ENCODE peak calls at places on chromosomes 6 and 20, in six cellular contexts. Z, P, X, V, L and E are unnamed samples.

GRCh38 chr20:37902504-37903313 is at the start of gene VSTM2L:
- DNase-seq in Z (peak), P (peak), X (peak), V (no peak), L (no peak), E (no peak)

GRCh38 chr6:1839315-1839714 is 229.6 kb downstream of the FOXC1 start:
- DNase-seq in Z (no peak), P (no peak), X (no peak), V (no peak), L (no peak), E (no peak)

GRCh38 chr6:40251609-40252008 is 317.3 kb upstream of the MOCS1 start:
- DNase-seq in Z (peak), P (no peak), X (no peak), V (no peak), L (no peak), E (no peak)

GRCh38 chr6:89050155-89050554 is 30.4 kb upstream of the PNRC1 start:
- DNase-seq in Z (peak), P (no peak), X (no peak), V (no peak), L (no peak), E (no peak)

GRCh38 chr6:27370391-27370790 is 18.2 kb upstream of the ZNF391 start:
- DNase-seq in Z (no peak), P (no peak), X (no peak), V (no peak), L (no peak), E (no peak)

GRCh38 chr20:19932170-19932667 is 84.9 kb upstream of the NAA20 start:
- DNase-seq in Z (no peak), P (no peak), X (no peak), V (no peak), L (no peak), E (no peak)

GRCh38 chr20:57896017-57896416 is 186.2 kb upstream of the PMEPA1 start:
- DNase-seq in Z (no peak), P (no peak), X (no peak), V (no peak), L (no peak), E (no peak)

GRCh38 chr20:38601216-38602184 is at the start of gene ARHGAP40:
- DNase-seq in Z (peak), P (peak), X (peak), V (peak), L (peak), E (peak)

GRCh38 chr20:45433316-45433715 is 17.4 kb downstream of the PIGT start:
- DNase-seq in Z (peak), P (peak), X (no peak), V (no peak), L (no peak), E (no peak)

DNA sequence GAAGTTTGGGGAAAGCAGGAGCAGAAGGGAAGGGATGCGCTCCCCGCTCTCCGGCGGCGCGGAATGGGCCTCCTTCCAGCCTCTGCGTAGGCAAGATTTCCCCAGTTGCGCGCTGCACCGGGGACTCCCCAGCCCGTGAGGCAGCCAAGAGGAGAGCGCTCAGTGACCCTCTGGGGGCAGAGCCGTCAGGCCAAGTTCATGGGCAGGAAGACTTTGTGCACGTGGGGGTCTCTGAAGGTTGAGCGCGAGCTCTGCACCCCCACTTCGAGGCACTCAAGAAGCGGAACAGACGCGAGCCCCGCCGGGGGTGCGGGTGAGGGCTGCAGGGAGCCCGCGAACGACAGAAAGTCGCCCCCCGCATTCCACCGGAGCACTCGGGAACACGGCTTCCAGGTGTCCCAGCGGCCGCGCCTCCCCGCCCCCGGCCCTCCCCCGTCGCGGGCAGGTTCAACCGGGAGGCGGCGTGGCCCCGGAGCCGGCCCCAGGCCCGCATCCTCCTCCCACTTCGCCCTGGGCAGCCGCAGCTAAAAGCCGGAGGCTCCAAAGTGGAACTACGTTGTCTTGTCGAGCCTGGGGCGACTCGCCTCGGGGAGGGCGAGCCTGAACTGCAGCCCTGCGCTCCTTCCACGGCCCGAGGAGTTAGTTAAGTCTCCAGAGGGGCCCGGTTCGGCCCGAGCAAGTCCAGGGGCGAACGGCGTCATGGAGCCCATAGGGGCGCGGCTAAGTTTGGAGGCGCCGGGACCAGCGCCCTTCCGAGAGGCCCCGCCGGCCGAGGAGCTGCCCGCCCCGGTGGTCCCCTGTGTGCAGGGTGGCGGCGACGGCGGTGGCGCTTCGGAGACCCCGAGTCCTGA is at the start of gene PPP1R3G:
- DNase-seq in Z (peak), P (peak), X (peak), V (peak), L (no peak), E (peak)
- TF ChIP-seq POLR2AphosphoS5 in Z (no peak), P (no peak), X (no peak), V (no peak), L (no peak), E (no peak)

GRCh38 chr6:36128793-36129192 is 1.5 kb upstream of the MAPK13 start:
- DNase-seq in Z (no peak), P (no peak), X (no peak), V (no peak), L (no peak), E (no peak)

GRCh38 chr6:36132221-36132895 is 2.0 kb downstream of the MAPK13 start:
- DNase-seq in Z (no peak), P (no peak), X (no peak), V (no peak), L (no peak), E (no peak)

GRCh38 chr6:36131517-36132220 is 1.4 kb downstream of the MAPK13 start:
- DNase-seq in Z (peak), P (no peak), X (peak), V (peak), L (no peak), E (no peak)

GRCh38 chr6:36129889-36130671 is at the start of gene MAPK13:
- DNase-seq in Z (peak), P (peak), X (peak), V (peak), L (no peak), E (peak)

GRCh38 chr6:36130672-36131516 is 581 bp downstream of the MAPK13 start:
- DNase-seq in Z (peak), P (peak), X (peak), V (peak), L (peak), E (peak)
- TF ChIP-seq POLR2AphosphoS5 in Z (peak), P (peak), X (no peak), V (no peak), L (peak), E (no peak)

GRCh38 chr6:44009425-44010321 is 117.6 kb downstream of the MRPL14 start:
- DNase-seq in Z (no peak), P (no peak), X (no peak), V (no peak), L (no peak), E (no peak)

GRCh38 chr6:44008821-44009370 is 118.4 kb downstream of the MRPL14 start:
- DNase-seq in Z (no peak), P (no peak), X (no peak), V (no peak), L (no peak), E (no peak)

GRCh38 chr6:44011350-44011925 is 115.8 kb downstream of the MRPL14 start:
- DNase-seq in Z (no peak), P (no peak), X (no peak), V (no peak), L (no peak), E (no peak)

GRCh38 chr6:44010411-44011349 is 116.6 kb downstream of the MRPL14 start:
- DNase-seq in Z (no peak), P (no peak), X (no peak), V (no peak), L (peak), E (no peak)

GRCh38 chr6:44012078-44012493 is 115.2 kb downstream of the MRPL14 start:
- DNase-seq in Z (no peak), P (no peak), X (no peak), V (no peak), L (no peak), E (no peak)
- TF ChIP-seq POLR2AphosphoS5 in Z (no peak), P (no peak), X (no peak), V (no peak), L (no peak), E (no peak)

GRCh38 chr20:31560900-31561598 is 44.0 kb upstream of the ID1 start:
- DNase-seq in Z (peak), P (no peak), X (no peak), V (no peak), L (peak), E (no peak)

GRCh38 chr20:31559704-31560093 is 45.4 kb upstream of the ID1 start:
- DNase-seq in Z (no peak), P (no peak), X (no peak), V (no peak), L (no peak), E (no peak)

GRCh38 chr20:31562241-31562640 is 42.8 kb upstream of the ID1 start:
- DNase-seq in Z (no peak), P (no peak), X (no peak), V (no peak), L (peak), E (no peak)

GRCh38 chr20:31564284-31564683 is 40.8 kb upstream of the ID1 start:
- DNase-seq in Z (no peak), P (no peak), X (no peak), V (no peak), L (no peak), E (no peak)

GRCh38 chr20:31560094-31560899 is 44.8 kb upstream of the ID1 start:
- DNase-seq in Z (peak), P (peak), X (peak), V (peak), L (peak), E (peak)
- TF ChIP-seq POLR2AphosphoS5 in Z (peak), P (no peak), X (no peak), V (peak), L (peak), E (no peak)

DNA sequence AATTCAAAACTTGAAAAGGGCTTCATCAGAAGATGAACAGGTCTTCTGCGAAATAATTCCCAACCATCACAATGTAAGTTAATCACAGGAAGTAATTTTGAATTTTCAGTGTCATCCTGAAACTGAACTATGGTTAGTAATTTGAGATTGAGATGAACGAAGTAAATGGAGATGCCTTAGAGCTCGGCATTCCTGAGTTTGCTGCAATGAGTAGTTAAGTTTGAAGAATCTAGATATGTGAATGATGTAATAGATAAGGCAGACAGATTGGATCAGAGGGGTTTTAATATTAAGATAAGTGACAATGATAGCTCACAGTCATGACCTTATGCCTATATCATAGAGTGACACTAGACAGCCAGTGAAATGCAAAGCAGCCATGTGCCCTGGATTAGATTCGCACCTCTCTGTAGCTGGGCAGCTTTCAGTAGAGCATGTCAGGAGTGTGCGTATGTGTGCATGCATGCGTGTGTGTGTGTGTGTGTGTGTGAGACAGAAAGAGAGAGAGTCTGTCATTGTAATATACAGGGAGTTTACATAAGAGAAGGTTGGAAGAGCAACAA is 232.9 kb downstream of the GMPR start:
- DNase-seq in Z (peak), P (no peak), X (no peak), V (no peak), L (no peak), E (no peak)
- TF ChIP-seq POLR2AphosphoS5 in Z (no peak), P (no peak), X (peak), V (no peak), L (no peak), E (no peak)

GRCh38 chr6:73418081-73418741 is 23.6 kb downstream of the DDX43 start:
- DNase-seq in Z (no peak), P (no peak), X (no peak), V (no peak), L (no peak), E (no peak)
- TF ChIP-seq POLR2AphosphoS5 in Z (no peak), P (no peak), X (no peak), V (no peak), L (no peak), E (no peak)